ENCODE peak calls at places on chromosomes 7 and 10, in nine cellular contexts. One of them, this sample, is unnamed.

GRCh38 chr10:100009283-100009792 is 409 bp downstream of the DNMBP start:
- DNase-seq in NB4: no peak
- DNase-seq in transverse colon: peak; percentile 70
- DNase-seq in spleen: peak; percentile 95
- DNase-seq in IMR-90: no peak
- DNase-seq in endothelial cell of umbilical vein: peak; percentile 44
- DNase-seq in GM12892: no peak
- DNase-seq in suprapubic skin: no peak
- DNase-seq in Peyer's patch: peak; percentile 69
- DNase-seq in this sample: no peak

GRCh38 chr7:129343099-129343700 is 91.0 kb upstream of the STRIP2 start:
- DNase-seq in transverse colon: no peak
- DNase-seq in IMR-90: peak; percentile 75
- DNase-seq in endothelial cell of umbilical vein: peak; percentile 68
- DNase-seq in suprapubic skin: no peak
- DNase-seq in NB4: peak; percentile 70
- DNase-seq in Peyer's patch: no peak
- DNase-seq in GM12892: no peak
- DNase-seq in spleen: no peak
- DNase-seq in this sample: peak; percentile 17

GRCh38 chr10:3108575-3109105 is 41.3 kb downstream of the PFKP start:
- DNase-seq in NB4: no peak
- DNase-seq in transverse colon: no peak
- DNase-seq in suprapubic skin: no peak
- DNase-seq in IMR-90: no peak
- DNase-seq in Peyer's patch: no peak
- DNase-seq in GM12892: no peak
- DNase-seq in spleen: no peak
- DNase-seq in endothelial cell of umbilical vein: no peak
- DNase-seq in this sample: no peak

GRCh38 chr10:436911-437665 is 252.4 kb downstream of the DIP2C start:
- DNase-seq in GM12892: no peak
- DNase-seq in suprapubic skin: no peak
- DNase-seq in NB4: no peak
- DNase-seq in transverse colon: no peak
- DNase-seq in spleen: no peak
- DNase-seq in IMR-90: no peak
- DNase-seq in Peyer's patch: no peak
- DNase-seq in endothelial cell of umbilical vein: no peak
- DNase-seq in this sample: no peak

GRCh38 chr7:7136423-7136822 is 45.9 kb upstream of the C1GALT1 start:
- DNase-seq in GM12892: no peak
- DNase-seq in endothelial cell of umbilical vein: peak; percentile 5
- DNase-seq in NB4: no peak
- DNase-seq in Peyer's patch: no peak
- DNase-seq in spleen: no peak
- DNase-seq in IMR-90: no peak
- DNase-seq in transverse colon: no peak
- DNase-seq in suprapubic skin: no peak
- DNase-seq in this sample: no peak

GRCh38 chr7:30927040-30927439 is 15.4 kb downstream of the AQP1 start:
- DNase-seq in transverse colon: peak; percentile 5
- DNase-seq in spleen: peak; percentile 45
- DNase-seq in suprapubic skin: no peak
- DNase-seq in Peyer's patch: peak; percentile 8
- DNase-seq in endothelial cell of umbilical vein: no peak
- DNase-seq in IMR-90: no peak
- DNase-seq in GM12892: no peak
- DNase-seq in NB4: no peak
- DNase-seq in this sample: no peak

GRCh38 chr7:130879191-130879590 is 145.2 kb upstream of the KLF14 start:
- DNase-seq in suprapubic skin: no peak
- DNase-seq in IMR-90: peak; percentile 30
- DNase-seq in Peyer's patch: no peak
- DNase-seq in spleen: no peak
- DNase-seq in transverse colon: no peak
- DNase-seq in endothelial cell of umbilical vein: no peak
- DNase-seq in GM12892: no peak
- DNase-seq in NB4: no peak
- DNase-seq in this sample: no peak

GRCh38 chr7:20173828-20174227 is 43.4 kb downstream of the MACC1 start:
- DNase-seq in Peyer's patch: no peak
- DNase-seq in suprapubic skin: no peak
- DNase-seq in endothelial cell of umbilical vein: no peak
- DNase-seq in IMR-90: no peak
- DNase-seq in NB4: no peak
- DNase-seq in GM12892: no peak
- DNase-seq in transverse colon: no peak
- DNase-seq in spleen: no peak
- DNase-seq in this sample: no peak

GRCh38 chr7:37231613-37232012 is 217.1 kb downstream of the ELMO1 start:
- DNase-seq in Peyer's patch: no peak
- DNase-seq in NB4: no peak
- DNase-seq in transverse colon: no peak
- DNase-seq in IMR-90: no peak
- DNase-seq in spleen: no peak
- DNase-seq in GM12892: no peak
- DNase-seq in suprapubic skin: no peak
- DNase-seq in endothelial cell of umbilical vein: no peak
- DNase-seq in this sample: no peak

GRCh38 chr10:132113206-132113605 is 47.5 kb downstream of the JAKMIP3 start:
- DNase-seq in spleen: peak; percentile 39
- DNase-seq in transverse colon: no peak
- DNase-seq in GM12892: no peak
- DNase-seq in endothelial cell of umbilical vein: no peak
- DNase-seq in NB4: no peak
- DNase-seq in suprapubic skin: no peak
- DNase-seq in Peyer's patch: no peak
- DNase-seq in IMR-90: no peak
- DNase-seq in this sample: no peak

GRCh38 chr7:131381069-131381838 is 53.6 kb downstream of the MKLN1 start:
- DNase-seq in spleen: no peak
- DNase-seq in NB4: no peak
- DNase-seq in IMR-90: peak; percentile 78
- DNase-seq in endothelial cell of umbilical vein: no peak
- DNase-seq in transverse colon: no peak
- DNase-seq in suprapubic skin: no peak
- DNase-seq in GM12892: no peak
- DNase-seq in Peyer's patch: no peak
- DNase-seq in this sample: no peak

DNA sequence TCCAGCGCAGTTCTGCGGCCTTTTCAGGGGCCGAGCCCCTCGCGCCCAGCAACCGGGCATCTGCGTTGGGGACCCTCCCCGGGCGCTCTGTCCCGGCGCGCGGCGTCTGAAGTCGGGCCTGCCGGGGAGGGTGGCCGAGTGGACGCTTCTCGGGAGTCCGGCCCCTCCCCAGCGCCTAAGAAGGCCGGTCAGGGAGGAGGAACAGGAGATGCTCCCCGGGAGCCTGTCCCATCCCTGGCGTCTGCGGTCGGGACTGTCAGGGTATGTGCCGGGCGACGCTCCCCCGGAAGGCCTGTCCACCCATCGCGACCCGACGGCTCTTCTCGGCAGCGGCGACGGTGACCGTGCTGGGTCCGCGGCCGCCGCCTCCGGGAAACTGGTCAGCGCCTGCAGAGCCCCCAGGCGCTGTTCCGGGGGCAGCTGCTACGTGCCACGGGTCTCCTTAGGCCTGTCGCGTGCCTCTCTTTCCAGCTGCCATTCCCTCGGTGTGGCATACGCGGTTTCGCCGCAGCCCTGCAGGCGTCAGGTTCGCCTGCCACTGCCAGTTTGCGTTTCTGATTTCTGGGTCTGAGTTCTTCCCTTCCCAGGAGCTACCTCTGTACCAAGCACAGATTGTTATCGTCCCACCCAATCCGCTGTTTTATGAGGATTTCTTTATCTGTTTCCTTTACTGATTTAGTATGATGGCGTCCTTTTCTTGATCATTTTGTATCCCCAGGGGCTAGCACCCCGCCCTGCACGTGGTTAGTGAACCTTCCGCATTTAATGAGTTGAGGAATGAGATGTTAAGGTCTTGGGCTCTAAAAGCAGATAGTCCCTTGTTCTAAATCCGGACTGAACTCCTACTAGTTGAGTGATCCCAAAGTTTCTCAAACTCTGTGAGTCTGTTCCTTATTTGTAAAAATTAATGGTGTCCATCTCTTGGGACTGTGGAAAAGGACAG is 782 bp downstream of the IFIT5 start:
- DNase-seq in Peyer's patch: peak; percentile 72
- DNase-seq in NB4: peak; percentile 56
- DNase-seq in spleen: peak; percentile 90
- DNase-seq in transverse colon: peak; percentile 47
- DNase-seq in endothelial cell of umbilical vein: peak; percentile 40
- DNase-seq in IMR-90: peak; percentile 32
- DNase-seq in GM12892: peak; percentile 35
- DNase-seq in suprapubic skin: peak; percentile 71
- DNase-seq in this sample: peak; percentile 55
- TF ChIP-seq POLR2A in Peyer's patch: no peak
- TF ChIP-seq POLR2A in NB4: no peak
- TF ChIP-seq POLR2A in spleen: peak; percentile 45
- TF ChIP-seq POLR2A in transverse colon: no peak
- TF ChIP-seq POLR2A in endothelial cell of umbilical vein: no peak
- TF ChIP-seq POLR2A in IMR-90: peak; percentile 11
- TF ChIP-seq POLR2A in GM12892: no peak
- TF ChIP-seq POLR2A in suprapubic skin: no peak
- TF ChIP-seq POLR2A in this sample: no peak

GRCh38 chr10:113522460-113522859 is 30.4 kb upstream of the HABP2 start:
- DNase-seq in NB4: no peak
- DNase-seq in GM12892: no peak
- DNase-seq in endothelial cell of umbilical vein: no peak
- DNase-seq in IMR-90: peak; percentile 3
- DNase-seq in spleen: no peak
- DNase-seq in Peyer's patch: no peak
- DNase-seq in suprapubic skin: no peak
- DNase-seq in transverse colon: no peak
- DNase-seq in this sample: no peak

GRCh38 chr10:113518816-113519591 is 33.8 kb upstream of the HABP2 start:
- DNase-seq in suprapubic skin: no peak
- DNase-seq in transverse colon: no peak
- DNase-seq in IMR-90: no peak
- DNase-seq in spleen: no peak
- DNase-seq in NB4: no peak
- DNase-seq in Peyer's patch: no peak
- DNase-seq in endothelial cell of umbilical vein: no peak
- DNase-seq in GM12892: no peak
- DNase-seq in this sample: no peak

GRCh38 chr10:113519616-113520015 is 33.2 kb upstream of the HABP2 start:
- DNase-seq in IMR-90: no peak
- DNase-seq in endothelial cell of umbilical vein: no peak
- DNase-seq in GM12892: no peak
- DNase-seq in NB4: peak; percentile 40
- DNase-seq in Peyer's patch: no peak
- DNase-seq in spleen: no peak
- DNase-seq in suprapubic skin: no peak
- DNase-seq in transverse colon: no peak
- DNase-seq in this sample: no peak

GRCh38 chr10:113521482-113521795 is 31.4 kb upstream of the HABP2 start:
- DNase-seq in transverse colon: no peak
- DNase-seq in NB4: no peak
- DNase-seq in IMR-90: no peak
- DNase-seq in spleen: no peak
- DNase-seq in endothelial cell of umbilical vein: no peak
- DNase-seq in Peyer's patch: no peak
- DNase-seq in GM12892: no peak
- DNase-seq in suprapubic skin: no peak
- DNase-seq in this sample: no peak

DNA sequence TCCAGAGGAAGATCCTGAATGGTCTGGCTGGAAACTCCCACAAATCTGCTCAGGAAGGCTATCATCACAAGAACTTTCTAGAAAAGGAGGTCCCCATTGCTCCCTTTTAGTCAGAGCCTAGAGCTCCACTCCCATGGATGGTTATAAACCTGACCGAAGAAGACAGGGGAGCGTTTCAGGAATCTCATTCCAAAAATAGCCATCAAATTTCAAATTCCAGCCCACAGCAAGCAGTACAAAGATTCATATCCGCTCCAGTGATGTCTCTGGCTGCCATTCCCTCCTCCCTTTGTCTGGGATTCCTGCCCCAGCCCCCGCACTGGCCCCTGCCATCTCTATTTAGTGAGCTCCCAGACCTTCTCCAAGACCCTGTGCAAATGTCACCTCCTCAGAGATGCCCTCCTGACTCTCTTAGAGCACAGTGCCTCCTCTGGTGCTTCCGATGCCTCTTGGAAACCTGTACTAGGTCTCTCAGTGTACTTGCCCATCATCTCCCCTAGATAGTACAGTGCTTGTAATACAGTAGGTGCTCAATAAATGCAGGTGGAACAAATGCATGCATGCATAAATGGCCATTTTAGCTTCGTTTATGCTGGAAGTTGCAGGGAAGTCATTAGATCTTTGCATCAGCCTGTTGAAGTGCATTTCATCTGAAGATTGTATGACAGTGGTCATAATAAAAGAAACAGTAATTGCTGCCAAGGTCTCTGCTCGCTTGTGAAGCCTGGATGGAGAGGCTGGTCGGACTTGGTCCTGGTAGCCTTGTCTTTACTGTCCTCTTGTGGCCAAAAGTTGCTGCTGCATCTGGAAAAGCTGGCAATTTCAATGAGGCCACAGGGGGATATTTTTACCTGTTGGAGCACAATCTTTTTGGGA is 32.0 kb upstream of the HABP2 start:
- DNase-seq in transverse colon: peak; percentile 63
- DNase-seq in IMR-90: peak; percentile 70
- DNase-seq in GM12892: peak; percentile 33
- DNase-seq in spleen: no peak
- DNase-seq in Peyer's patch: peak; percentile 18
- DNase-seq in endothelial cell of umbilical vein: peak; percentile 73
- DNase-seq in suprapubic skin: peak; percentile 69
- DNase-seq in NB4: peak; percentile 71
- DNase-seq in this sample: peak; percentile 42
- TF ChIP-seq POLR2A in transverse colon: no peak
- TF ChIP-seq POLR2A in IMR-90: no peak
- TF ChIP-seq POLR2A in GM12892: no peak
- TF ChIP-seq POLR2A in spleen: no peak
- TF ChIP-seq POLR2A in Peyer's patch: no peak
- TF ChIP-seq POLR2A in endothelial cell of umbilical vein: no peak
- TF ChIP-seq POLR2A in suprapubic skin: no peak
- TF ChIP-seq POLR2A in NB4: no peak
- TF ChIP-seq POLR2A in this sample: no peak

DNA sequence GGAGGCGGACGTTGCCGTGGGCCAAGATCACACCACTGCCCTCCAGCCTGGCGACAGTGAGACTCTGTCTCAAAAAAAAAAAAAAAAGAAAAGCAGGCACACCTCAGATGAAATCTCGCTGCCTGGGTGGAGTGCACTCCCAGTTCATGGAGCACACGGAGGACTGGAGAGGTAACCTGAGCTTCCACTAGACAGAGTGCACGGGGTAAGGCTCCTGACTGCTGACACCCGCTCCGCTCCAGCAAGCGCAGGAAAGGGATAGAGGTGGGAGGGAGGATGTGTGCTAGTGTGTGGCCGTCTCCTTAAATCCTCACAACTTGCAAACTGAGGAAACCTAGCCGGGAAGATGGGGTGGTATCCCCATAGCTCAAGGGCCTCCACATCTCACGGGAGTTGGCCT is 50.8 kb downstream of the FAM53B start:
- DNase-seq in transverse colon: no peak
- DNase-seq in endothelial cell of umbilical vein: no peak
- DNase-seq in suprapubic skin: no peak
- DNase-seq in NB4: no peak
- DNase-seq in GM12892: no peak
- DNase-seq in Peyer's patch: no peak
- DNase-seq in IMR-90: no peak
- DNase-seq in spleen: no peak
- DNase-seq in this sample: no peak
- TF ChIP-seq POLR2A in transverse colon: no peak
- TF ChIP-seq POLR2A in endothelial cell of umbilical vein: no peak
- TF ChIP-seq POLR2A in suprapubic skin: no peak
- TF ChIP-seq POLR2A in NB4: no peak
- TF ChIP-seq POLR2A in GM12892: no peak
- TF ChIP-seq POLR2A in Peyer's patch: no peak
- TF ChIP-seq POLR2A in IMR-90: no peak
- TF ChIP-seq POLR2A in spleen: no peak
- TF ChIP-seq POLR2A in this sample: no peak

GRCh38 chr7:92447239-92448184 is at the start of gene GATAD1:
- DNase-seq in suprapubic skin: peak; percentile 92
- DNase-seq in transverse colon: peak; percentile 93
- DNase-seq in NB4: peak; percentile 96
- DNase-seq in GM12892: peak; percentile 70
- DNase-seq in spleen: peak; percentile 96
- DNase-seq in IMR-90: peak; percentile 91
- DNase-seq in endothelial cell of umbilical vein: peak; percentile 89
- DNase-seq in Peyer's patch: peak; percentile 80
- DNase-seq in this sample: peak; percentile 93
- TF ChIP-seq POLR2A in suprapubic skin: no peak
- TF ChIP-seq POLR2A in transverse colon: peak; percentile 87
- TF ChIP-seq POLR2A in NB4: peak; percentile 79
- TF ChIP-seq POLR2A in GM12892: peak; percentile 63
- TF ChIP-seq POLR2A in spleen: peak; percentile 12
- TF ChIP-seq POLR2A in IMR-90: peak; percentile 81
- TF ChIP-seq POLR2A in endothelial cell of umbilical vein: peak; percentile 89
- TF ChIP-seq POLR2A in Peyer's patch: peak; percentile 47
- TF ChIP-seq POLR2A in this sample: peak; percentile 73